ENCODE peak calls at places on chromosomes 2 and 18, in ten cellular contexts. N is AG10803, P is foreskin fibroblast, S is spleen, A is brain microvascular endothelial cell, B is tibial artery, K is cardiac muscle cell, O is GM06990, E is fibroblast of pulmonary artery, V is neural crest cell. U is an unnamed sample.

GRCh38 chr2:146221826-146222225 is 1623.0 kb upstream of the ACVR2A start:
- DNase-seq in A (no peak), E (no peak), O (no peak), V (no peak), K (no peak), P (no peak), N (no peak), S (no peak), B (no peak), U (no peak)

GRCh38 chr2:195252018-195252417 is 405.0 kb upstream of the SLC39A10 start:
- DNase-seq in S (no peak), P (no peak), V (no peak), K (no peak), E (no peak), B (no peak), N (no peak), O (no peak), A (no peak), U (no peak)

GRCh38 chr2:46327627-46328026 is 30.4 kb downstream of the EPAS1 start:
- DNase-seq in P (no peak), V (no peak), K (no peak), B (no peak), N (no peak), O (no peak), A (no peak), S (no peak), E (no peak), U (no peak)

GRCh38 chr2:201403904-201404303 is 46.8 kb upstream of the FLACC1 start:
- DNase-seq in E (peak; percentile 73), O (no peak), K (peak; percentile 76), B (no peak), V (no peak), P (peak; percentile 25), A (no peak), S (no peak), N (peak; percentile 49), U (peak; percentile 26)

GRCh38 chr18:62485684-62486083 is 37.1 kb upstream of the ZCCHC2 start:
- DNase-seq in V (no peak), E (peak; percentile 83), O (no peak), S (no peak), A (peak; percentile 85), N (peak; percentile 62), P (peak; percentile 53), K (peak; percentile 81), B (no peak), U (peak; percentile 74)

GRCh38 chr2:142178604-142179003 is 47.8 kb upstream of the LRP1B start:
- DNase-seq in K (no peak), N (no peak), S (no peak), P (no peak), V (no peak), A (no peak), O (no peak), B (no peak), E (no peak), U (no peak)

GRCh38 chr2:144348846-144349245 is 171.1 kb downstream of the ZEB2 start:
- DNase-seq in N (no peak), P (no peak), B (no peak), E (no peak), A (no peak), O (no peak), S (no peak), K (no peak), V (no peak), U (no peak)

GRCh38 chr2:239678186-239678490 is 277.3 kb upstream of the HDAC4 start:
- DNase-seq in E (no peak), N (no peak), P (no peak), V (no peak), K (no peak), B (no peak), S (no peak), A (no peak), O (no peak), U (no peak)

GRCh38 chr2:38129987-38130386 is 54.0 kb upstream of the CYP1B1 start:
- DNase-seq in N (no peak), S (no peak), A (no peak), P (no peak), V (no peak), E (no peak), B (peak; percentile 37), K (no peak), O (no peak), U (no peak)

GRCh38 chr2:74553892-74554820 is at the start of the genes DOK1 and LOXL3:
- DNase-seq in A (peak; percentile 80), E (peak; percentile 91), P (peak; percentile 88), S (peak; percentile 97), O (peak; percentile 87), V (peak; percentile 78), K (peak; percentile 98), B (peak; percentile 87), N (peak; percentile 95), U (peak; percentile 86)

GRCh38 chr2:7003895-7004294 is 86.7 kb downstream of the RNF144A start:
- DNase-seq in K (no peak), B (no peak), V (no peak), N (no peak), O (no peak), S (no peak), E (no peak), P (no peak), A (no peak), U (no peak)

GRCh38 chr18:44679912-44680270 is 797 bp upstream of the SETBP1 start:
- DNase-seq in O (no peak), S (peak; percentile 90), V (peak; percentile 35), N (peak; percentile 65), K (peak; percentile 66), B (peak; percentile 68), E (peak; percentile 57), A (no peak), P (no peak), U (no peak)

GRCh38 chr2:239075918-239076727 is 228.2 kb downstream of the TWIST2 start:
- DNase-seq in A (peak; percentile 22), V (no peak), K (no peak), B (peak; percentile 46), E (no peak), S (no peak), N (no peak), P (no peak), O (no peak), U (no peak)

GRCh38 chr2:145060876-145061275 is 541.0 kb upstream of the ZEB2 start:
- DNase-seq in P (no peak), A (no peak), N (no peak), S (no peak), E (no peak), B (peak; percentile 34), O (no peak), V (no peak), K (no peak), U (peak; percentile 46)

GRCh38 chr2:27988718-27989117 is 98.2 kb downstream of the BABAM2 start:
- DNase-seq in O (no peak), V (no peak), E (no peak), K (no peak), P (no peak), N (no peak), B (no peak), S (no peak), A (no peak), U (no peak)

GRCh38 chr2:128354161-128354560 is 35.5 kb upstream of the HS6ST1 start:
- DNase-seq in K (no peak), N (no peak), O (no peak), E (no peak), A (no peak), S (no peak), B (no peak), P (no peak), V (no peak), U (no peak)

GRCh38 chr2:189580267-189580661 is 322 bp downstream of the SLC40A1 start:
- DNase-seq in B (peak; percentile 27), O (no peak), A (no peak), S (peak; percentile 85), P (peak; percentile 10), K (peak; percentile 22), N (no peak), E (no peak), V (peak; percentile 20), U (no peak)

GRCh38 chr2:203579730-203580129 is 44.6 kb upstream of the RAPH1 start:
- DNase-seq in N (no peak), S (no peak), K (no peak), B (no peak), P (no peak), V (no peak), E (no peak), O (no peak), A (no peak), U (no peak)

GRCh38 chr2:47655563-47655880 is 127.4 kb upstream of the MSH6 start:
- DNase-seq in B (no peak), K (no peak), A (no peak), V (no peak), P (no peak), S (no peak), O (no peak), E (no peak), N (no peak), U (no peak)

GRCh38 chr2:30847841-30848240 is 40.6 kb upstream of the CAPN13 start:
- DNase-seq in N (no peak), A (no peak), S (no peak), K (no peak), E (no peak), O (no peak), P (no peak), B (no peak), V (no peak), U (no peak)
- TF ChIP-seq CTCF in N (no peak), A (no peak), S (no peak), K (no peak), E (no peak), O (no peak), P (no peak), B (no peak), V (no peak), U (no peak)

GRCh38 chr2:4110273-4110672 is 406.9 kb downstream of the DCDC2C start:
- DNase-seq in B (no peak), K (no peak), P (no peak), V (no peak), O (no peak), N (no peak), S (no peak), E (no peak), A (no peak), U (no peak)
- TF ChIP-seq CTCF in B (no peak), K (no peak), P (no peak), V (no peak), O (no peak), N (no peak), S (no peak), E (no peak), A (no peak), U (no peak)

GRCh38 chr2:177799531-177799930 is 273.0 kb downstream of the PDE11A start:
- DNase-seq in A (no peak), V (peak; percentile 18), O (no peak), E (peak; percentile 23), B (no peak), P (no peak), N (peak; percentile 40), S (no peak), K (peak; percentile 41), U (peak; percentile 35)
- TF ChIP-seq CTCF in A (peak; percentile 77), V (peak; percentile 63), O (peak; percentile 66), E (peak; percentile 63), B (no peak), P (peak; percentile 61), N (peak; percentile 77), S (no peak), K (peak; percentile 72), U (peak; percentile 74)

DNA sequence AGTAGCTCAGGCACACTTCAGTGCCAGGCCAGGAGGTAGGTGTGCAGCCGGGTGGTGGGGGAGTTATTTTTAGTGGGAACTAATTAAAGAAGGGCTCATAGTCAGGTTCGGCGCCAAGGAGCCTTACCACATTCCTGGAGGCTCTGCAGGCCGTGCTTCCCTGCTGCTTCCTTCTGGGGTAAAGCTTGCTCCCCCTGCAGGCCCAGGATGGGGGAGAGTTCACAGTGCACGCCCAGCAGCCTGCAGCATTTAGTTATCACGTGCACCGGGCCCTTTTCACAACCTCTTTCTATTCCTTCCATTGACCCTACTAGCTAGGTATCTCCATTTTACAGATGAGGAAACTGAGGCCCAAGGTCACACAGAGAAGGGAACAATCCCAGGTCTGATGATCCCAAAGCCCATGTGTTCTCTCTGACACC is 2.5 kb downstream of the KCNF1 start:
- DNase-seq in K (no peak), A (no peak), N (no peak), O (no peak), E (peak; percentile 8), V (no peak), B (no peak), S (peak; percentile 51), P (no peak), U (peak; percentile 8)
- TF ChIP-seq CTCF in K (peak; percentile 29), A (peak; percentile 54), N (no peak), O (peak; percentile 38), E (no peak), V (peak; percentile 42), B (no peak), S (no peak), P (peak; percentile 18), U (peak; percentile 69)

U was measured in HFFc6.